ENCODE peak calls at places on chromosomes 16 and 17, in five cellular contexts. A is dorsolateral prefrontal cortex; O is progenitor cell of endocrine pancreas; V is activated CD8-positive, alpha-beta T cell treated with anti-CD3 and anti-CD28 coated beads for 36 hours; P is cardiac fibroblast. S is an unnamed sample.

GRCh38 chr17:59361916-59362810 is 30.7 kb downstream of the YPEL2 start:
- DNase-seq in A (no peak), O (no peak), V (peak), P (peak), S (no peak)

GRCh38 chr16:84282533-84282932 is 12.1 kb upstream of the WFDC1 start:
- DNase-seq in A (no peak), O (no peak), V (no peak), P (no peak), S (no peak)

GRCh38 chr17:57984226-57984890 is 3.7 kb downstream of the VEZF1 start:
- DNase-seq in A (no peak), O (no peak), V (no peak), P (no peak), S (no peak)

GRCh38 chr17:5049314-5049819 is 14.1 kb upstream of the SLC52A1 start:
- DNase-seq in A (no peak), O (no peak), V (peak), P (no peak), S (no peak)

GRCh38 chr17:81156866-81157805 is 8.2 kb upstream of the PVALEF start:
- DNase-seq in A (no peak), O (no peak), V (no peak), P (no peak), S (peak)

GRCh38 chr17:7293131-7293557 is 1.3 kb downstream of the YBX2 start:
- DNase-seq in A (no peak), O (no peak), V (no peak), P (peak), S (no peak)

GRCh38 chr17:27495460-27495859 is 39.2 kb downstream of the KSR1 start:
- DNase-seq in A (no peak), O (no peak), V (no peak), P (no peak), S (no peak)

GRCh38 chr16:74563828-74564263 is 43.1 kb downstream of the GLG1 start:
- DNase-seq in A (no peak), O (no peak), V (peak), P (peak), S (no peak)

GRCh38 chr16:86565181-86565631 is 1.4 kb upstream of the FOXC2 start:
- DNase-seq in A (no peak), O (no peak), V (no peak), P (peak), S (no peak)

GRCh38 chr17:40459646-40460584 is 16.7 kb downstream of the IGFBP4 start:
- DNase-seq in A (no peak), O (no peak), V (no peak), P (no peak), S (no peak)

GRCh38 chr17:68292689-68293040 is 1.4 kb downstream of the ARSG start:
- DNase-seq in A (no peak), O (no peak), V (no peak), P (no peak), S (no peak)

GRCh38 chr16:49490321-49490705 is 116.7 kb downstream of the C16orf78 start:
- DNase-seq in A (no peak), O (no peak), V (no peak), P (no peak), S (no peak)

GRCh38 chr17:78689029-78689428 is 93.0 kb downstream of the CYTH1 start:
- DNase-seq in A (no peak), O (no peak), V (no peak), P (no peak), S (no peak)

GRCh38 chr17:44278006-44278405 is 10.1 kb upstream of the SLC4A1 start:
- DNase-seq in A (no peak), O (no peak), V (no peak), P (peak), S (no peak)

GRCh38 chr16:86635181-86635580 is 56.8 kb downstream of the FOXL1 start:
- DNase-seq in A (no peak), O (no peak), V (no peak), P (peak), S (no peak)

GRCh38 chr17:40803617-40804082 is 3.9 kb upstream of the KRT28 start:
- DNase-seq in A (peak), O (peak), V (peak), P (peak), S (peak)

GRCh38 chr17:28227278-28228108 is 91.5 kb upstream of the TMEM97 start:
- DNase-seq in A (peak), O (peak), V (peak), P (peak), S (peak)

GRCh38 chr16:67967183-67967955 is 1.1 kb downstream of the SLC12A4 start:
- DNase-seq in A (no peak), O (no peak), V (peak), P (peak), S (no peak)
- TF ChIP-seq CTCF in A (no peak), O (no peak), V (no peak), P (no peak), S (no peak)

DNA sequence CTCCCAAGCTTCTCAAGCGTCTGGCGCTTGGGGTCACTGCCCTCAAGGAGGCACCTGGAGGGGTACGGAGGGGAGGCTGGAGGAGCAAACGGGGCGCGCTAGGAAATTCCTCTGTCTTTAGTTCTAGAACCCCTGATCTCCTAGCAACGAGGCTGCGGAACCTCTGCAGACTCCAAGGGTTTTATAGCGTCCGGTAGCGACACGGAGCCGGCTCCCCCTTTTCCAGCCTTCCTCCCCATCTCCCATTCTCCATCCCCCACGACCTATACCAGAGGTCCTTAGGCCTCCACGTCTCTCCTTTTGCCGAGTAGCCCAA is 601 bp upstream of the CDIPT start:
- DNase-seq in A (no peak), O (no peak), V (no peak), P (no peak), S (no peak)
- TF ChIP-seq CTCF in A (no peak), O (no peak), V (peak), P (no peak), S (no peak)

DNA sequence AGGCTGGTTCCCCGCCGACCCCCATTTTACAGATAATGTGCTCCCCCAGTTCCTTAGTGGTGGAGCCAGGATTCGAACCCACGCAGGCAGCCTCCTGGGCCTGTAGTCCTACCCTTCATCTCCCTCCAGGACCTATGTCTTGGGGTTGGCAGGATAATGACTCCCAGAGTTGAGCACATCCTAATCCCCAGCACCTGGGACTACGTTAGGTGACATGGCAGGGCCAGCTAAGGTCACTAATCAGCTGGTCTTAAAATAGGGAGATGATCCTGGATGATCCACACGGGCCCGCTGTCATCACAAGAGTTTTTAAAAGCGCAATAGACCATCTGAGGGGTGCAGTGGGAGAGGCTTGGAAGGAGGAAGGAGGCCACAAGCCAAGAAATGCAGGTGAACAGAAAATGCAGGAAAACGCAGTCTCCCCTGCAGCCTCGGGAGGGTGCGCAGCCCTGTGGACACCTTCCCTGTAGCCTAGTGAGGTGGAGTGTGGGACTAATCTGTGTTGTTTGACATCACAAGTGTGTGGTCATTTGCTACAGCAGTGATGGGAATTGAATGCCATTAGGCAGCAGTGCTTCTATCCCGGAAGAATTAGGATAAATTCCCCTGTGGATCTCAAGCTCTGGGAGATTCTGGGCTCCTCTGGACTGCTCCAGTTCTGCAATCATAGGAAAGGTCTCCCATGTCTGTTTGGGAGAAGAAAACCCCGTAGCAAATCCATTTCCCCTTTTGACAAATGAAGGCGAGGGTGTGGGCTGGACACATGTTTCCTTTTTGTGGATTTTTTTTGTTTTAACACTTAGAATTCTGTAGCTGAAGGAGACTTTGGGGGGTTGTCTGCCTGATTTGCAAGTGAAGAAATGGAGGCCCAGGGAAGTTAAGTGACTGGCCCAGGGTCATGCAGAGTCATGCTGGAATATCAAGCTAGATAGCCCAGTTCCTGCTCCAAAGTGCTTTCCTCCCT is 297.8 kb downstream of the SEC14L1 start:
- DNase-seq in A (no peak), O (no peak), V (no peak), P (no peak), S (no peak)
- TF ChIP-seq CTCF in A (no peak), O (no peak), V (no peak), P (no peak), S (no peak)

GRCh38 chr17:50634915-50635719 is 436 bp downstream of the ABCC3 start:
- DNase-seq in A (no peak), O (no peak), V (no peak), P (no peak), S (no peak)
- TF ChIP-seq CTCF in A (no peak), O (peak), V (no peak), P (no peak), S (no peak)

DNA sequence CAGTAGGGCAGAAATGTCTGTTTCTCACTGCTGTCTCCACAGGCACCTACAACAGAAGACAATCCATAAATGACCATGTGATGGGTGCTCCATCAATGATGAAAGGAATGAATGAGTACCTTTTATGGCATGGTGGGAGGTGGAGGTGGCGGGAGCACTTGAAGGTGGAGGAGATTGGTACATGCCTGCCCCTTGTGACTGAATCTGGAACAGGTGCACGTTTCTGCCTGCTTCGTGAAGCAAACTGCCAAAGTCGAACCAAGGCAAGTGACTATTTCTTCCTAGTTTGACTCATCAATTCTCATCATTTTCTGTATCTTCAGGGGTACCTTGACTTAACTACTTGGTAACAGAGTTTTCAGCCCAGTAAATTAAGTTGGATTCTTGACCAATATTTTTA is 25.4 kb downstream of the CDRT15 start:
- DNase-seq in A (no peak), O (no peak), V (peak), P (peak), S (no peak)
- TF ChIP-seq CTCF in A (no peak), O (no peak), V (no peak), P (no peak), S (no peak)

DNA sequence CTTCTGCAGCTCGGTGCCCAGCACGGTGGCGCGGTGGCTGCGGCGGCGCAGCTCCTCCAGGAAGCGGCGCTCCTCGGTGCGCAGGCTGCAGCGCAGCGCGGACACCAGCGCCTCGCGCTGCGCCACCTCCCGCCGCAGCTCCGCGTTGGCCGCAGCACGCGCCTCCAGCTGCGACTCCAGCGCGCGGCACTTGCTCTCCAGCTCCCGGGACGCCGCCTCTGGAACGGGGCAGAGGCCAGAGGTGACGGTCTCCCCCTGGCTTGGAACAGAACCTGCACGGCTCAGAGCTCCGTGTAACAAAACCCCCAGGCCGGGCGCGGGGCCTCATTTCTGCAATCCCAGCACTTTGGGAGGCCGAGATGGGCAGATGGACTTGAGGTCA is 13.2 kb upstream of the CLUH start:
- DNase-seq in A (no peak), O (no peak), V (peak), P (peak), S (no peak)
- TF ChIP-seq CTCF in A (no peak), O (peak), V (no peak), P (no peak), S (no peak)

DNA sequence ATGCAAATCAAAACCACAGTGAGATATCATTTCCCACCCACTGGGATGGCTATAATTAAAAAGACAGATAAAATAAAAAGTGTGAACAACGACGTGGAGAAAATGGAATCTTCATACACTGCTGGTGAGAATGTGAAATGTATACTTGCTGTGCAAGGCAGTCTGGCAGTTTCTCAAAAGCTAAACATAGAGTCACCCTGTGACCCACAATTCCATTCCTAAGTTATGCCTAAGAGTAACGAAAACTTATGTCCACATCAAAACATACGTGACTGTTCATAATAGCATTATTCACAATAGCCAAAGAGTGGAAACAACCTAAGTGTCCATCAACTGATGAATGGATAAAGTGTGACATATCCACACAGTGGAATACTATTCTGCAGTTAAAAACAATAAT is 38.1 kb upstream of the VPS4A start:
- DNase-seq in A (no peak), O (no peak), V (no peak), P (peak), S (no peak)
- TF ChIP-seq CTCF in A (no peak), O (no peak), V (no peak), P (no peak), S (no peak)

GRCh38 chr17:11908711-11909146 is 88.5 kb downstream of the ZNF18 start:
- DNase-seq in A (no peak), O (no peak), V (no peak), P (no peak), S (no peak)

DNA sequence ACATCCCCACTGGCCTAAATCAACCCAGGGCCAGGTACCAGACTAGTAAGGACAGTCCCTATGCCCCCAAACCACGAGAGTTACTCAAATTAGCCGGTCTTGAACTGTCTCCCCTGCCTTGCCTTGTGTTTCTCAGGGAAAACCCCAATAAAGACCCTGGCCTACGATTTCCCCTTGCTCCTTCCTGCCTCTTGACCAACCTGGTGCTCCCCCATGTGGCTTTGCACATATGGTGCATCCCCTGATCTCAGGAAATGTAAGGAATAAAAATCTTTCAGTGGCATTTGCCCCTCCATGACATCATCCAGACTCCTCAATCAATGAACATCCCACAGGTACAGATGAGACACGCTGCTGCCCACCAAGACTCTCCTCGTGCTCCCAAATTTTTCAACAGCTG is 87.9 kb downstream of the ZNF18 start:
- DNase-seq in A (no peak), O (no peak), V (no peak), P (no peak), S (no peak)
- TF ChIP-seq CTCF in A (peak), O (peak), V (no peak), P (no peak), S (no peak)

GRCh38 chr17:77437017-77437416 is 296.2 kb downstream of the SEC14L1 start:
- DNase-seq in A (no peak), O (no peak), V (no peak), P (peak), S (peak)
- TF ChIP-seq CTCF in A (no peak), O (no peak), V (no peak), P (no peak), S (no peak)

S was measured in mesothelial cell of epicardium.